ENCODE peak calls at places on chromosomes 4 and X, in five cellular contexts. U is EL; Q is cerebellar cortex; K is body of pancreas; O is activated naive CD4-positive, alpha-beta T cell treated with anti-CD3 and anti-CD28 coated beads, Interleukin-2, amount 50 U/mL, for 16 hours. G is an unnamed sample.

GRCh38 chrX:21166302-21166982 is 207.8 kb upstream of the CNKSR2 start:
- DNase-seq in U (peak), Q (no peak), K (no peak), O (no peak), G (peak)

GRCh38 chr4:183154701-183155391 is 55.8 kb downstream of the WWC2 start:
- DNase-seq in U (no peak), Q (no peak), K (no peak), O (no peak), G (no peak)

GRCh38 chrX:134600714-134601113 is 57.6 kb downstream of the PLAC1 start:
- DNase-seq in U (peak), Q (no peak), K (no peak), O (no peak), G (no peak)

GRCh38 chr4:181701219-181701618 is 542.0 kb upstream of the TENM3 start:
- DNase-seq in U (no peak), Q (no peak), K (no peak), O (no peak), G (no peak)

GRCh38 chrX:34917146-34917545 is 25.4 kb upstream of the FAM47B start:
- DNase-seq in U (no peak), Q (no peak), K (no peak), O (no peak), G (no peak)

GRCh38 chr4:158722291-158722916 is 792 bp downstream of the PPID start:
- DNase-seq in U (peak), Q (peak), K (peak), O (no peak), G (peak)

GRCh38 chrX:13013353-13014110 is 30.9 kb downstream of the FAM9C start:
- DNase-seq in U (no peak), Q (no peak), K (peak), O (no peak), G (no peak)

GRCh38 chr4:40205259-40206198 is 8.7 kb downstream of the RHOH start:
- DNase-seq in U (no peak), Q (no peak), K (no peak), O (no peak), G (no peak)

GRCh38 chrX:114635986-114636385 is 52.1 kb downstream of the HTR2C start:
- DNase-seq in U (no peak), Q (no peak), K (no peak), O (no peak), G (no peak)

GRCh38 chr4:175560628-175561027 is 251.4 kb downstream of the GPM6A start:
- DNase-seq in U (peak), Q (peak), K (no peak), O (no peak), G (peak)

GRCh38 chrX:100695991-100696390 is 35.9 kb downstream of the SYTL4 start:
- DNase-seq in U (no peak), Q (no peak), K (no peak), O (no peak), G (no peak)

GRCh38 chr4:3713817-3714641 is 52.2 kb upstream of the ADRA2C start:
- DNase-seq in U (no peak), Q (no peak), K (no peak), O (no peak), G (no peak)

GRCh38 chrX:106707771-106708454 is 18.6 kb upstream of the RNF128 start:
- DNase-seq in U (peak), Q (peak), K (no peak), O (no peak), G (peak)

GRCh38 chr4:139530833-139531427 is 25.1 kb downstream of the SETD7 start:
- DNase-seq in U (peak), Q (peak), K (peak), O (peak), G (peak)

GRCh38 chr4:153479118-153479517 is 13.0 kb downstream of the TMEM131L start:
- DNase-seq in U (no peak), Q (no peak), K (no peak), O (no peak), G (no peak)

GRCh38 chr4:176742211-176742610 is 50.5 kb downstream of the VEGFC start:
- DNase-seq in U (no peak), Q (no peak), K (no peak), O (no peak), G (no peak)

GRCh38 chr4:53702334-53703266 is 111.3 kb upstream of the LNX1 start:
- DNase-seq in U (peak), Q (peak), K (peak), O (no peak), G (peak)

GRCh38 chr4:149605601-149606378 is 209.9 kb downstream of the IQCM start:
- DNase-seq in U (peak), Q (no peak), K (no peak), O (no peak), G (peak)

GRCh38 chrX:153694687-153695270 is 7.1 kb downstream of the SLC6A8 start:
- DNase-seq in U (no peak), Q (no peak), K (no peak), O (no peak), G (no peak)

GRCh38 chr4:131137196-131137595 is 2011.9 kb upstream of the PCDH10 start:
- DNase-seq in U (no peak), Q (no peak), K (no peak), O (no peak), G (no peak)

GRCh38 chrX:44872319-44872816 is 620 bp upstream of the KDM6A start:
- DNase-seq in U (no peak), Q (no peak), K (peak), O (peak), G (peak)

G was measured in AG20443.